ENCODE peak calls at places on chromosomes 6 and 20, in four cellular contexts. J, X, P and S are unnamed samples.

GRCh38 chr6:30556714-30556963 is 350 bp upstream of the GNL1 start:
- DNase-seq in J (no peak), X (no peak), P (no peak), S (no peak)

GRCh38 chr20:14259691-14260090 is 77.7 kb downstream of the FLRT3 start:
- DNase-seq in X (no peak), J (no peak), P (no peak), S (no peak)

GRCh38 chr6:34284563-34285545 is 36.0 kb upstream of the SMIM29 start:
- DNase-seq in X (no peak), P (peak), J (no peak), S (no peak)

GRCh38 chr20:35311822-35312221 is 19.6 kb upstream of the FAM83C start:
- DNase-seq in X (no peak), J (no peak), P (no peak), S (no peak)

GRCh38 chr20:8780926-8781325 is 288.0 kb upstream of the PLCB4 start:
- DNase-seq in X (no peak), J (no peak), P (no peak), S (no peak)

GRCh38 chr20:52217689-52218395 is 26.3 kb upstream of the ZFP64 start:
- DNase-seq in P (no peak), X (no peak), J (no peak), S (no peak)

GRCh38 chr6:39188577-39188976 is 40.7 kb downstream of the KCNK5 start:
- DNase-seq in J (no peak), P (peak), X (no peak), S (no peak)

GRCh38 chr6:106098383-106099234 is 12.5 kb downstream of the PRDM1 start:
- DNase-seq in J (no peak), P (peak), X (peak), S (no peak)

GRCh38 chr20:13809855-13810254 is 25.0 kb downstream of the NDUFAF5 start:
- DNase-seq in P (no peak), J (no peak), X (no peak), S (no peak)

GRCh38 chr6:84796343-84796742 is 31.9 kb upstream of the TBX18 start:
- DNase-seq in J (no peak), X (no peak), P (no peak), S (no peak)

GRCh38 chr6:163679753-163680152 is 265.2 kb downstream of the QKI start:
- DNase-seq in J (no peak), P (no peak), X (no peak), S (no peak)

GRCh38 chr6:95687839-95688238 is 110.5 kb downstream of the MANEA start:
- DNase-seq in X (no peak), P (no peak), J (no peak), S (no peak)

GRCh38 chr20:58403272-58403671 is 14.2 kb downstream of the VAPB start:
- DNase-seq in X (no peak), P (no peak), J (no peak), S (no peak)

GRCh38 chr6:33768644-33769120 is 20.2 kb downstream of the LEMD2 start:
- DNase-seq in J (peak), X (no peak), P (peak), S (peak)

GRCh38 chr6:797479-798077 is 104.6 kb upstream of the EXOC2 start:
- DNase-seq in J (peak), X (no peak), P (peak), S (peak)

GRCh38 chr6:135922170-135922569 is 70.7 kb downstream of the PDE7B start:
- DNase-seq in X (no peak), P (no peak), J (no peak), S (no peak)

GRCh38 chr20:57560554-57561355 is at the start of gene PCK1:
- DNase-seq in P (peak), J (peak), X (no peak), S (peak)

GRCh38 chr6:138805431-138805830 is 9.5 kb downstream of the ECT2L start:
- DNase-seq in P (no peak), J (no peak), X (no peak), S (no peak)

GRCh38 chr6:127737009-127737486 is 160.1 kb downstream of the C6orf58 start:
- DNase-seq in X (peak), P (peak), J (peak), S (peak)

GRCh38 chr20:3045042-3045815 is 623 bp upstream of the MRPS26 start:
- DNase-seq in X (no peak), J (no peak), P (no peak), S (no peak)

GRCh38 chr6:109794201-109794926 is 103.3 kb downstream of the FIG4 start:
- DNase-seq in X (no peak), P (no peak), J (no peak), S (no peak)

GRCh38 chr6:150689900-150690590 is 90.4 kb downstream of the PLEKHG1 start:
- DNase-seq in P (no peak), J (no peak), X (peak), S (no peak)

GRCh38 chr20:19074828-19075516 is 137.5 kb upstream of the SLC24A3 start:
- DNase-seq in P (no peak), J (no peak), X (peak), S (no peak)

GRCh38 chr20:9626357-9626756 is 112.0 kb downstream of the LAMP5 start:
- DNase-seq in J (no peak), X (no peak), P (no peak), S (no peak)

GRCh38 chr6:129264480-129265045 is 381.6 kb downstream of the LAMA2 start:
- DNase-seq in X (no peak), P (no peak), J (no peak), S (no peak)

GRCh38 chr6:106053484-106053883 is 32.7 kb upstream of the PRDM1 start:
- DNase-seq in P (no peak), J (no peak), X (no peak), S (no peak)

GRCh38 chr6:111985202-111985731 is 68.6 kb upstream of the CCN6 start:
- DNase-seq in J (no peak), P (no peak), X (no peak), S (no peak)

GRCh38 chr6:4401408-4402367 is 266.3 kb upstream of the ECI2 start:
- DNase-seq in P (no peak), J (no peak), X (no peak), S (peak)

GRCh38 chr6:4402477-4402976 is 267.2 kb upstream of the ECI2 start:
- DNase-seq in P (no peak), X (no peak), J (peak), S (peak)

GRCh38 chr6:4398806-4399205 is 263.4 kb upstream of the ECI2 start:
- DNase-seq in X (no peak), J (no peak), P (no peak), S (no peak)

GRCh38 chr6:4397307-4397706 is 261.9 kb upstream of the ECI2 start:
- DNase-seq in X (no peak), J (no peak), P (no peak), S (no peak)

DNA sequence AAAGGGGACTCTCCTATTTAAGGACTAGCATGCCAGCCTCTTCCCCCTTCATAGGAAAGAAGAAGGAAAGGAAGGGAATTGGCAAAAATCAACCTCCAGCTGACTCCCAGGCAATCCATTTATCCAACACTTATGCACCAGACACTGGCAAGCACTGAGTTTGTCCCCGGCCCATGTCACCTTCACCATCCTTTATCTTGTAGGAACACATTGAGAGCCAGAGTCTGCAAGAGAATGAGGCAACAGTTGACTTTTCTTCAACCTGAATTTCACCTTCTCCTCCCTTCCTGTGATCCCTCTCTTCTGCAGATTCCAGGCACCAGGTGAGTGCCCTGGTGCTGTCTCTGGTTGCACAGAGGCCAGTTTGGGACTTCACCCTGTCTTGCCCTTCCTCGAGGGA is 264.3 kb upstream of the ECI2 start:
- DNase-seq in X (no peak), P (no peak), J (no peak), S (no peak)
- TF ChIP-seq CHD4 in X (no peak), P (no peak), J (no peak), S (no peak)

GRCh38 chr6:37127961-37128862 is 41.7 kb upstream of the PIM1 start:
- DNase-seq in J (peak), X (no peak), P (peak), S (no peak)
- TF ChIP-seq CHD4 in J (peak), X (no peak), P (no peak), S (no peak)

GRCh38 chr20:53660078-53660909 is 66.7 kb upstream of the ZNF217 start:
- DNase-seq in J (no peak), X (no peak), P (no peak), S (no peak)
- TF ChIP-seq CHD4 in J (no peak), X (no peak), P (no peak), S (no peak)

GRCh38 chr6:146893690-146894089 is 294.9 kb downstream of the ADGB start:
- DNase-seq in J (no peak), X (no peak), P (no peak), S (no peak)
- TF ChIP-seq CHD4 in J (no peak), X (no peak), P (no peak), S (no peak)

GRCh38 chr6:24394777-24395437 is 7.8 kb upstream of the MRS2 start:
- DNase-seq in P (no peak), X (no peak), J (no peak), S (no peak)
- TF ChIP-seq CHD4 in P (no peak), X (no peak), J (no peak), S (no peak)

DNA sequence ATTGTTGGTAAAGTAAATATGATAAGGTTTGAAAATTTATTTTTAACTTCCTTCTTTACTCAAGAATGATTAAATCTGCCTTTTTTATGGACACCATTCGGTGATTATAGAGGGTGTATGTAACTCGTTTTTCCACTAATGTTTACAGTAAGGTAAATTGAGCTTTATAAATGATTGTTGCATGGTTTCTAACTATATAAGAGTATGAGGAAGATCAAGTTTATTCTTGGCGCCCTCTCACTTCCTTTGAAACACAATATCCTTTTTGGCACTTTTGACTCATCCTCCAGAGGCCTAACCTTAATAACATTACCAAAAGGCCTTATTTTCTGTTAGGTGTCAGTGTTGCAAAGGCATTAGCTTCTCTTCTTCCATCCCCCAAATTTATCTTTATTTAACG is 41.8 kb upstream of the MTRF1L start:
- DNase-seq in P (no peak), X (no peak), J (no peak), S (no peak)
- TF ChIP-seq CHD4 in P (no peak), X (no peak), J (no peak), S (no peak)

GRCh38 chr20:20102859-20103258 is 50.5 kb downstream of the CFAP61 start:
- DNase-seq in X (no peak), P (no peak), J (no peak), S (no peak)

GRCh38 chr20:20096421-20096820 is 44.1 kb downstream of the CFAP61 start:
- DNase-seq in P (no peak), X (no peak), J (no peak), S (no peak)

GRCh38 chr20:20102163-20102562 is 49.8 kb downstream of the CFAP61 start:
- DNase-seq in X (no peak), J (no peak), P (no peak), S (no peak)
- TF ChIP-seq CHD4 in X (no peak), J (no peak), P (no peak), S (no peak)

DNA sequence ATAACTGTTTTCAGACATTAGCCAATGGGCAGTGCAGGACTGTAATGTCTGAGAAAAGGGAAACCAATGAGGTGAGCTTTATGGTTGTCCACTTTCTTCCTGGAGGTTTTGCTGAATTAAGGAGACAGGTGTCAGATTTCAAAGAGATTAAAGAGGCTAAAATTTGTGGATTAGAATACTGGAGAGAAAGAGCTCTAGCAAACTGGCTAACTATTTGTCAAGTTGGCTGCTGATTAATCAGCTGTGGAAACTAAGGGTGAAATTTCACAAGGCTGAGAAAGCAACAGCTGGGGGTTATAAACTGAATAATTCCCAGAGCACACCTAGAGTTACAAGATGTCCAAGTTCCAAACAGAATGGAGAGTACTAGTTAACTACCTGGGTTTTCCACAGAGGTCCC is 198.9 kb downstream of the TBC1D32 start:
- DNase-seq in P (no peak), J (no peak), X (no peak), S (no peak)
- TF ChIP-seq CHD4 in P (no peak), J (no peak), X (no peak), S (no peak)

DNA sequence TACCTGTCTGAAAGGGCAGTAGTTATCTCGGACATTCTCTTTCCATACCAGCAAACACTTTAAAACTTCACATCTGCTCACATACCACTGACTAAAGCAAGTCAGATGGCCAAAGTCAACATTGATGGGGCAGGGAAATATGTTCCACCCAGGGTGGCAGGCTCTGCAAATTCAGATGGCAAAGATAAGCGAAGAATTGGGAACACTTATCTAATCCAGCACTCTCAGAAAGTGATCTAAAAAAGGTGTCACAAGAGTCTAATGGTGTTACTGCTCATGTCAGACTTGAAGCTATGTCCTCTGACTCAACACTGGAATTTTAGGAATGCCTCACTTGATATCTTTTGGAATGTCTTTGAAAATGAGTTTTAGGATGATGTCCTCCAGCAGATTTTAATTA is 1086.2 kb downstream of the KIF16B start:
- DNase-seq in P (no peak), X (no peak), J (no peak), S (no peak)
- TF ChIP-seq CHD4 in P (no peak), X (no peak), J (no peak), S (no peak)

DNA sequence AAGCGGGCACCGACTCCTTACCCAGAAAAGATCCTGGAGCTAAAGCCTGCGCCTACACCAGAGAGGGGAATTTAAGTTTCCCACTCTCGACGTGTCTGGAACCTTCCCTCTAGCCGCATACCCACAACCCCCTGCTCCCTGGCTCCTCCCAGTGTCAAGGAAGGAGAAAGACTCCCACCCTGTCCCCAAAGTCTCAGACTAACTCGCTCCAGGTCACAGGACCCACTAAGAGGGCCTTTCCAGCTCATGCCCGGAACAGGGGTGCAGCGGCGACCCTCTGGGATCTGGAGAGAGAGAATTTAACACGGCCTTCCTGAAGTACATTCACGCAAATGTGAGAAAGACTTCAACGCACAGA is 3.9 kb downstream of the LINC00237 start:
- DNase-seq in X (no peak), P (no peak), J (no peak), S (no peak)
- TF ChIP-seq CHD4 in X (no peak), P (no peak), J (no peak), S (no peak)